ENCODE peak calls at places on chromosome 21, in seven cellular contexts. One of them, this sample, is unnamed.
A peak's percentile ranks its signal among the peaks of the same experiment; 100 is the strongest.

GRCh38 chr21:29300547-29301138 is 1.9 kb downstream of the BACH1 start:
- DNase-seq in substantia nigra: no peak
- DNase-seq in suprapubic skin: no peak
- DNase-seq in transverse colon: no peak
- DNase-seq in tibial artery: no peak
- DNase-seq in OCI-LY7: peak; percentile 50
- DNase-seq in H9: no peak
- DNase-seq in this sample: no peak

GRCh38 chr21:21968810-21969588 is 970.8 kb downstream of the NCAM2 start:
- DNase-seq in OCI-LY7: no peak
- DNase-seq in transverse colon: no peak
- DNase-seq in tibial artery: no peak
- DNase-seq in substantia nigra: no peak
- DNase-seq in H9: no peak
- DNase-seq in suprapubic skin: no peak
- DNase-seq in this sample: no peak

GRCh38 chr21:26072891-26073615 is 97.5 kb downstream of the APP start:
- DNase-seq in H9: no peak
- DNase-seq in transverse colon: no peak
- DNase-seq in substantia nigra: no peak
- DNase-seq in OCI-LY7: no peak
- DNase-seq in tibial artery: no peak
- DNase-seq in suprapubic skin: no peak
- DNase-seq in this sample: no peak

GRCh38 chr21:43824250-43824882 is 35.0 kb downstream of the RRP1 start:
- DNase-seq in tibial artery: no peak
- DNase-seq in transverse colon: no peak
- DNase-seq in OCI-LY7: no peak
- DNase-seq in H9: no peak
- DNase-seq in substantia nigra: no peak
- DNase-seq in suprapubic skin: no peak
- DNase-seq in this sample: no peak

GRCh38 chr21:25938673-25939395 is 204.1 kb downstream of the GABPA start:
- DNase-seq in substantia nigra: no peak
- DNase-seq in tibial artery: no peak
- DNase-seq in transverse colon: no peak
- DNase-seq in suprapubic skin: no peak
- DNase-seq in H9: no peak
- DNase-seq in OCI-LY7: no peak
- DNase-seq in this sample: no peak

GRCh38 chr21:38984568-38984967 is 178.8 kb downstream of the ETS2 start:
- DNase-seq in substantia nigra: no peak
- DNase-seq in tibial artery: no peak
- DNase-seq in suprapubic skin: no peak
- DNase-seq in OCI-LY7: no peak
- DNase-seq in H9: no peak
- DNase-seq in transverse colon: no peak
- DNase-seq in this sample: no peak

GRCh38 chr21:26087223-26087918 is 83.2 kb downstream of the APP start:
- DNase-seq in substantia nigra: no peak
- DNase-seq in suprapubic skin: no peak
- DNase-seq in transverse colon: no peak
- DNase-seq in OCI-LY7: no peak
- DNase-seq in tibial artery: no peak
- DNase-seq in H9: no peak
- DNase-seq in this sample: no peak

GRCh38 chr21:27818847-27819246 is 852.0 kb upstream of the ADAMTS5 start:
- DNase-seq in H9: no peak
- DNase-seq in transverse colon: no peak
- DNase-seq in substantia nigra: no peak
- DNase-seq in suprapubic skin: no peak
- DNase-seq in tibial artery: no peak
- DNase-seq in OCI-LY7: no peak
- DNase-seq in this sample: no peak

GRCh38 chr21:32807717-32808380 is 36.3 kb upstream of the PAXBP1 start:
- DNase-seq in suprapubic skin: no peak
- DNase-seq in substantia nigra: no peak
- DNase-seq in tibial artery: no peak
- DNase-seq in H9: no peak
- DNase-seq in transverse colon: peak; percentile 20
- DNase-seq in OCI-LY7: no peak
- DNase-seq in this sample: no peak

GRCh38 chr21:43916691-43917514 is 51.9 kb downstream of the AGPAT3 start:
- DNase-seq in OCI-LY7: no peak
- DNase-seq in transverse colon: no peak
- DNase-seq in substantia nigra: no peak
- DNase-seq in tibial artery: peak; percentile 6
- DNase-seq in suprapubic skin: peak; percentile 38
- DNase-seq in H9: no peak
- DNase-seq in this sample: no peak

GRCh38 chr21:32347887-32348450 is 44.8 kb downstream of the URB1 start:
- DNase-seq in OCI-LY7: no peak
- DNase-seq in transverse colon: peak; percentile 25
- DNase-seq in suprapubic skin: no peak
- DNase-seq in substantia nigra: no peak
- DNase-seq in H9: no peak
- DNase-seq in tibial artery: no peak
- DNase-seq in this sample: no peak

GRCh38 chr21:33543505-33544129 is 779 bp downstream of the SON start:
- DNase-seq in OCI-LY7: peak; percentile 18
- DNase-seq in substantia nigra: no peak
- DNase-seq in transverse colon: peak; percentile 78
- DNase-seq in H9: peak; percentile 66
- DNase-seq in tibial artery: no peak
- DNase-seq in suprapubic skin: peak; percentile 88
- DNase-seq in this sample: peak; percentile 38

GRCh38 chr21:33070921-33071877 is 1.3 kb downstream of the OLIG1 start:
- DNase-seq in transverse colon: no peak
- DNase-seq in OCI-LY7: no peak
- DNase-seq in H9: peak; percentile 55
- DNase-seq in suprapubic skin: no peak
- DNase-seq in tibial artery: no peak
- DNase-seq in substantia nigra: no peak
- DNase-seq in this sample: no peak

GRCh38 chr21:35342440-35342839 is 293.3 kb upstream of the RUNX1 start:
- DNase-seq in tibial artery: no peak
- DNase-seq in OCI-LY7: peak; percentile 29
- DNase-seq in H9: no peak
- DNase-seq in transverse colon: no peak
- DNase-seq in substantia nigra: no peak
- DNase-seq in suprapubic skin: no peak
- DNase-seq in this sample: no peak

GRCh38 chr21:26591543-26591942 is 18.5 kb upstream of the CYYR1 start:
- DNase-seq in OCI-LY7: no peak
- DNase-seq in tibial artery: no peak
- DNase-seq in substantia nigra: no peak
- DNase-seq in H9: no peak
- DNase-seq in suprapubic skin: no peak
- DNase-seq in transverse colon: no peak
- DNase-seq in this sample: no peak

GRCh38 chr21:37367758-37368535 is 1.4 kb downstream of the DYRK1A start:
- DNase-seq in substantia nigra: peak; percentile 40
- DNase-seq in transverse colon: peak; percentile 38
- DNase-seq in H9: no peak
- DNase-seq in suprapubic skin: peak; percentile 70
- DNase-seq in tibial artery: peak; percentile 77
- DNase-seq in OCI-LY7: peak; percentile 36
- DNase-seq in this sample: peak; percentile 25

GRCh38 chr21:27475363-27475955 is 508.6 kb upstream of the ADAMTS5 start:
- DNase-seq in transverse colon: no peak
- DNase-seq in OCI-LY7: no peak
- DNase-seq in substantia nigra: peak; percentile 30
- DNase-seq in tibial artery: no peak
- DNase-seq in suprapubic skin: no peak
- DNase-seq in H9: no peak
- DNase-seq in this sample: no peak

GRCh38 chr21:36113647-36114428 is 21.0 kb upstream of the CBR3 start:
- DNase-seq in suprapubic skin: no peak
- DNase-seq in H9: no peak
- DNase-seq in tibial artery: no peak
- DNase-seq in OCI-LY7: no peak
- DNase-seq in transverse colon: peak; percentile 85
- DNase-seq in substantia nigra: no peak
- DNase-seq in this sample: no peak

GRCh38 chr21:31173881-31174555 is 135.7 kb upstream of the KRTAP19-8 start:
- DNase-seq in suprapubic skin: no peak
- DNase-seq in substantia nigra: peak; percentile 32
- DNase-seq in transverse colon: no peak
- DNase-seq in tibial artery: peak; percentile 72
- DNase-seq in OCI-LY7: no peak
- DNase-seq in H9: no peak
- DNase-seq in this sample: no peak

GRCh38 chr21:15018382-15018781 is 46.4 kb downstream of the NRIP1 start:
- DNase-seq in tibial artery: no peak
- DNase-seq in H9: no peak
- DNase-seq in OCI-LY7: no peak
- DNase-seq in transverse colon: no peak
- DNase-seq in substantia nigra: no peak
- DNase-seq in suprapubic skin: no peak
- DNase-seq in this sample: no peak

GRCh38 chr21:26003428-26003827 is 167.1 kb downstream of the APP start:
- DNase-seq in OCI-LY7: no peak
- DNase-seq in H9: no peak
- DNase-seq in tibial artery: no peak
- DNase-seq in transverse colon: no peak
- DNase-seq in suprapubic skin: no peak
- DNase-seq in substantia nigra: no peak
- DNase-seq in this sample: no peak

GRCh38 chr21:34974162-34974981 is 74.7 kb downstream of the RUNX1 start:
- DNase-seq in tibial artery: no peak
- DNase-seq in H9: no peak
- DNase-seq in suprapubic skin: no peak
- DNase-seq in substantia nigra: no peak
- DNase-seq in transverse colon: no peak
- DNase-seq in OCI-LY7: peak; percentile 73
- DNase-seq in this sample: no peak

GRCh38 chr21:15826147-15826780 is 96.5 kb downstream of the USP25 start:
- DNase-seq in suprapubic skin: no peak
- DNase-seq in H9: peak; percentile 36
- DNase-seq in transverse colon: peak; percentile 26
- DNase-seq in tibial artery: no peak
- DNase-seq in substantia nigra: peak; percentile 4
- DNase-seq in OCI-LY7: peak; percentile 36
- DNase-seq in this sample: no peak

GRCh38 chr21:25370311-25370744 is 237.0 kb downstream of the MRPL39 start:
- DNase-seq in transverse colon: no peak
- DNase-seq in tibial artery: no peak
- DNase-seq in substantia nigra: no peak
- DNase-seq in H9: no peak
- DNase-seq in suprapubic skin: no peak
- DNase-seq in OCI-LY7: no peak
- DNase-seq in this sample: no peak

GRCh38 chr21:28913071-28913470 is 79.6 kb downstream of the LTN1 start:
- DNase-seq in tibial artery: no peak
- DNase-seq in H9: no peak
- DNase-seq in substantia nigra: no peak
- DNase-seq in OCI-LY7: no peak
- DNase-seq in transverse colon: no peak
- DNase-seq in suprapubic skin: no peak
- DNase-seq in this sample: no peak

GRCh38 chr21:33268736-33269441 is 2.7 kb downstream of the IL10RB start:
- DNase-seq in tibial artery: no peak
- DNase-seq in substantia nigra: no peak
- DNase-seq in H9: no peak
- DNase-seq in OCI-LY7: peak; percentile 81
- DNase-seq in suprapubic skin: peak; percentile 77
- DNase-seq in transverse colon: peak; percentile 97
- DNase-seq in this sample: no peak

DNA sequence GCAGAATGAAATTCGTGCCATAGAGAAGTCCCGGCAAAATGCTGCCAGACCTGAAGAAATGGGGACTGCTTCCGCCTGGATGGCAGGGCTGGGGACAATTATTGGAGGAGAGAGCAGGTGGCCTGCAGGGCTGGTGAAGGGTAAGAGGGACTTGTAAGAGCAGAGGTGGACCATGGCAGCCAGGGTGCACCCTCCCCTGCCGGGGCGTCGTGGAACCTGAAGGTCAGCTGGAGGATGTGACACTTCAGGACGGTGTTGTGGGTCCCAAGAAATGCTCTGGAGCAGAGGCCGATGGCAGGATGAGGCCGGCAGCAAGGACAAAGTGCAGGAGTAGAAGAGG is 40.3 kb downstream of the RIPK4 start:
- DNase-seq in OCI-LY7: no peak
- DNase-seq in tibial artery: no peak
- DNase-seq in suprapubic skin: no peak
- DNase-seq in transverse colon: no peak
- DNase-seq in substantia nigra: no peak
- DNase-seq in H9: no peak
- DNase-seq in this sample: no peak
- H3K27ac ChIP-seq in OCI-LY7: no peak overlapping the region
- H3K27ac ChIP-seq in tibial artery: peak overlapping the region; percentile 88
- H3K27ac ChIP-seq in suprapubic skin: peak overlapping the region; percentile 50
- H3K27ac ChIP-seq in transverse colon: no peak overlapping the region
- H3K27ac ChIP-seq in substantia nigra: no peak overlapping the region
- H3K27ac ChIP-seq in H9: no peak overlapping the region
- H3K27ac ChIP-seq in this sample: no peak overlapping the region

GRCh38 chr21:42108554-42108885 is 37.4 kb downstream of the UMODL1 start:
- DNase-seq in substantia nigra: no peak
- DNase-seq in H9: no peak
- DNase-seq in suprapubic skin: no peak
- DNase-seq in OCI-LY7: no peak
- DNase-seq in tibial artery: no peak
- DNase-seq in transverse colon: no peak
- DNase-seq in this sample: no peak
- H3K27ac ChIP-seq in substantia nigra: no peak overlapping the region
- H3K27ac ChIP-seq in H9: no peak overlapping the region
- H3K27ac ChIP-seq in suprapubic skin: no peak overlapping the region
- H3K27ac ChIP-seq in OCI-LY7: peak overlapping the region; percentile 89
- H3K27ac ChIP-seq in tibial artery: no peak overlapping the region
- H3K27ac ChIP-seq in transverse colon: no peak overlapping the region
- H3K27ac ChIP-seq in this sample: no peak overlapping the region

GRCh38 chr21:17467392-17467791 is 45.5 kb upstream of the CXADR start:
- DNase-seq in substantia nigra: no peak
- DNase-seq in suprapubic skin: no peak
- DNase-seq in OCI-LY7: no peak
- DNase-seq in transverse colon: no peak
- DNase-seq in tibial artery: no peak
- DNase-seq in H9: no peak
- DNase-seq in this sample: no peak
- H3K27ac ChIP-seq in substantia nigra: no peak overlapping the region
- H3K27ac ChIP-seq in suprapubic skin: no peak overlapping the region
- H3K27ac ChIP-seq in OCI-LY7: no peak overlapping the region
- H3K27ac ChIP-seq in transverse colon: peak overlapping the region; percentile 15
- H3K27ac ChIP-seq in tibial artery: no peak overlapping the region
- H3K27ac ChIP-seq in H9: no peak overlapping the region
- H3K27ac ChIP-seq in this sample: no peak overlapping the region

DNA sequence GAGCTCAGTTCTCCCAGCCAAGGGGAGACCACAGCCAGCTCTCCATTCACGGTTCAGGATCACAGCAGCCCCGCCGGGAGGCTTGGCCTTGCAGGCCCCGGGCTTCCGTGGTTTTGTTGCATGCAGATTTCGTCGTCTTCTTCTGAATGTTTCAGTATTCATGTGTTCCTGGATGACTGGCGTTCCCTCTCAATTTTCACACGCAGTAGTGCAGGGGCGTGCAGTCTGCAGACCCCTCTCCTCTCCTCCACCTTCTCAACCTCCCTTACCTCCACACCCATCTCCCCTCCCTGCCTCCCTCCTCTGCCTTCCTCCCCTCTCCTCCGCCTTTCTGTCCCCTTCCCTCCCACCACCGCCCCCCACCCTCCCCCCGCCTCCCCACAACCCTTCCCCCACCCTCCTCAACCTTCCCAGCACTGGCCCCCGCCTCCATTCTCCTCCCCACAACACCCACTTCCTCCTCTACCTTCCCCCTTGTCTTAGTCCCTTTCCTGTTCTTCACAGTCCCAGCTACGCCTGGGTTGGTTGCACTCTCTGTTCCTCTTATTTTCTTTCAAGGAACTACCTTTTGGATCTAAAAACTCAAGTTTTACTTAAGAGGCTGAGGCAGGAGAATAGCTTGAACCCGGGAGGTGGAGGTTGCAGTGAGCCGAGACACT is 8.4 kb upstream of the SLC19A1 start:
- DNase-seq in H9: peak; percentile 39
- DNase-seq in substantia nigra: no peak
- DNase-seq in tibial artery: peak; percentile 55
- DNase-seq in suprapubic skin: peak; percentile 59
- DNase-seq in OCI-LY7: peak; percentile 40
- DNase-seq in transverse colon: peak; percentile 54
- DNase-seq in this sample: no peak
- H3K27ac ChIP-seq in H9: no peak overlapping the region
- H3K27ac ChIP-seq in substantia nigra: peak overlapping the region; percentile 63
- H3K27ac ChIP-seq in tibial artery: no peak overlapping the region
- H3K27ac ChIP-seq in suprapubic skin: peak overlapping the region; percentile 29
- H3K27ac ChIP-seq in OCI-LY7: no peak overlapping the region
- H3K27ac ChIP-seq in transverse colon: peak overlapping the region; percentile 8
- H3K27ac ChIP-seq in this sample: peak overlapping the region; percentile 69